ENCODE peak calls at places on chromosomes 2 and 18, in seven cellular contexts. One of them, this sample, is unnamed. For H3K4me1, the result is how much of the 10 kb centered on the place peaks cover.

GRCh38 chr18:3514312-3515216 is 64.6 kb downstream of the TGIF1 start:
- DNase-seq in pancreas: no peak
- DNase-seq in lower lobe of right lung: no peak
- DNase-seq in H9: no peak
- DNase-seq in neural progenitor cell: no peak
- DNase-seq in iPS DF 6.9: no peak
- DNase-seq in adrenal gland: no peak
- DNase-seq in this sample: no peak

GRCh38 chr2:111634050-111634784 is 249.8 kb downstream of the ANAPC1 start:
- DNase-seq in H9: no peak
- DNase-seq in iPS DF 6.9: no peak
- DNase-seq in neural progenitor cell: no peak
- DNase-seq in pancreas: no peak
- DNase-seq in lower lobe of right lung: no peak
- DNase-seq in adrenal gland: no peak
- DNase-seq in this sample: no peak

GRCh38 chr2:108534577-108535379 is 508 bp downstream of the LIMS1 start:
- DNase-seq in H9: peak
- DNase-seq in lower lobe of right lung: peak
- DNase-seq in adrenal gland: peak
- DNase-seq in neural progenitor cell: peak
- DNase-seq in pancreas: peak
- DNase-seq in iPS DF 6.9: no peak
- DNase-seq in this sample: peak

GRCh38 chr2:230947235-230947576 is 22.2 kb upstream of the GPR55 start:
- DNase-seq in adrenal gland: no peak
- DNase-seq in pancreas: no peak
- DNase-seq in H9: no peak
- DNase-seq in iPS DF 6.9: no peak
- DNase-seq in lower lobe of right lung: no peak
- DNase-seq in neural progenitor cell: no peak
- DNase-seq in this sample: no peak

GRCh38 chr2:144382848-144383247 is 137.1 kb downstream of the ZEB2 start:
- DNase-seq in neural progenitor cell: no peak
- DNase-seq in iPS DF 6.9: no peak
- DNase-seq in pancreas: no peak
- DNase-seq in adrenal gland: no peak
- DNase-seq in H9: no peak
- DNase-seq in lower lobe of right lung: no peak
- DNase-seq in this sample: no peak

GRCh38 chr2:215594766-215595165 is 158.9 kb upstream of the FN1 start:
- DNase-seq in neural progenitor cell: no peak
- DNase-seq in H9: no peak
- DNase-seq in iPS DF 6.9: no peak
- DNase-seq in pancreas: no peak
- DNase-seq in adrenal gland: no peak
- DNase-seq in lower lobe of right lung: no peak
- DNase-seq in this sample: no peak

GRCh38 chr18:56112013-56112749 is 524.2 kb upstream of the TCF4 start:
- DNase-seq in adrenal gland: no peak
- DNase-seq in pancreas: no peak
- DNase-seq in neural progenitor cell: no peak
- DNase-seq in iPS DF 6.9: no peak
- DNase-seq in H9: no peak
- DNase-seq in lower lobe of right lung: no peak
- DNase-seq in this sample: no peak

GRCh38 chr2:196337618-196337953 is 166.2 kb upstream of the STK17B start:
- DNase-seq in H9: no peak
- DNase-seq in lower lobe of right lung: no peak
- DNase-seq in adrenal gland: no peak
- DNase-seq in iPS DF 6.9: peak
- DNase-seq in pancreas: no peak
- DNase-seq in neural progenitor cell: peak
- DNase-seq in this sample: no peak

GRCh38 chr18:12236934-12237832 is 17.0 kb upstream of the CIDEA start:
- DNase-seq in adrenal gland: peak
- DNase-seq in lower lobe of right lung: peak
- DNase-seq in H9: peak
- DNase-seq in iPS DF 6.9: no peak
- DNase-seq in neural progenitor cell: peak
- DNase-seq in pancreas: peak
- DNase-seq in this sample: peak

GRCh38 chr2:58057890-58058590 is 11.4 kb downstream of the VRK2 start:
- DNase-seq in neural progenitor cell: no peak
- DNase-seq in iPS DF 6.9: no peak
- DNase-seq in pancreas: no peak
- DNase-seq in adrenal gland: no peak
- DNase-seq in H9: no peak
- DNase-seq in lower lobe of right lung: no peak
- DNase-seq in this sample: no peak

GRCh38 chr18:26181343-26181826 is 44.9 kb upstream of the TAF4B start:
- DNase-seq in adrenal gland: no peak
- DNase-seq in pancreas: no peak
- DNase-seq in iPS DF 6.9: no peak
- DNase-seq in neural progenitor cell: no peak
- DNase-seq in lower lobe of right lung: no peak
- DNase-seq in H9: no peak
- DNase-seq in this sample: no peak

GRCh38 chr18:67265464-67266245 is 250.9 kb downstream of the DSEL start:
- DNase-seq in adrenal gland: no peak
- DNase-seq in pancreas: no peak
- DNase-seq in H9: no peak
- DNase-seq in neural progenitor cell: no peak
- DNase-seq in iPS DF 6.9: no peak
- DNase-seq in lower lobe of right lung: no peak
- DNase-seq in this sample: no peak

GRCh38 chr2:76008001-76008702 is 297.4 kb upstream of the GCFC2 start:
- DNase-seq in adrenal gland: no peak
- DNase-seq in lower lobe of right lung: peak
- DNase-seq in iPS DF 6.9: no peak
- DNase-seq in neural progenitor cell: peak
- DNase-seq in pancreas: no peak
- DNase-seq in H9: peak
- DNase-seq in this sample: no peak

GRCh38 chr18:48797841-48798255 is 152.9 kb downstream of the SMAD7 start:
- DNase-seq in lower lobe of right lung: peak
- DNase-seq in H9: no peak
- DNase-seq in neural progenitor cell: no peak
- DNase-seq in iPS DF 6.9: no peak
- DNase-seq in adrenal gland: peak
- DNase-seq in pancreas: no peak
- DNase-seq in this sample: no peak

GRCh38 chr2:24628746-24629145 is 137.7 kb downstream of the NCOA1 start:
- DNase-seq in pancreas: no peak
- DNase-seq in adrenal gland: no peak
- DNase-seq in iPS DF 6.9: no peak
- DNase-seq in H9: no peak
- DNase-seq in neural progenitor cell: no peak
- DNase-seq in lower lobe of right lung: no peak
- DNase-seq in this sample: no peak

GRCh38 chr2:24635181-24635580 is 144.1 kb downstream of the NCOA1 start:
- DNase-seq in lower lobe of right lung: no peak
- DNase-seq in neural progenitor cell: no peak
- DNase-seq in adrenal gland: no peak
- DNase-seq in H9: no peak
- DNase-seq in pancreas: no peak
- DNase-seq in iPS DF 6.9: no peak
- DNase-seq in this sample: no peak

GRCh38 chr2:24632175-24632574 is 141.1 kb downstream of the NCOA1 start:
- DNase-seq in lower lobe of right lung: no peak
- DNase-seq in pancreas: no peak
- DNase-seq in iPS DF 6.9: no peak
- DNase-seq in H9: no peak
- DNase-seq in neural progenitor cell: no peak
- DNase-seq in adrenal gland: no peak
- DNase-seq in this sample: no peak
- H3K4me1 ChIP-seq in lower lobe of right lung: under half
- H3K4me1 ChIP-seq in pancreas: under half
- H3K4me1 ChIP-seq in iPS DF 6.9: under half
- H3K4me1 ChIP-seq in H9: under half
- H3K4me1 ChIP-seq in neural progenitor cell: under half
- H3K4me1 ChIP-seq in adrenal gland: under half
- H3K4me1 ChIP-seq in this sample: under half

DNA sequence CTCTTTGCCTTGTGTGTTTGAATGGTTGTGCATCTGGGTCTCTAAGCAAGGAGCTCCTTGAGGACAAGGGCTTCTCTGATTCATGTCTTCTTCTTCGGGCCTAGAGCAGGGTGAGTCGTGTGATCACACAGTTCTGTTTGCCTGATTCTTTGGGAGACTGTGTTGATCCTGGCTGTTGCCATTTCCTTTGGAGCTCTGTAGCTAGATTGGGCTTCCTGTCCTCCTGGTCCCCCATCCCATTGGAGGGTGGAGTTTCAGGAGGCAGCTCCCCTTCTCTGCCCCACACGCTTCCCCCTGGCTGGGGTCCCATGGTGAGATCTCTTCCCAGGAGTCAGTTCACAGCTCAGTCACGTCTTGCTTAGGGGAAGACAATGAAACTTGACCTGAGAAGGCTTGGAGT is 92.8 kb downstream of the TRIB2 start:
- DNase-seq in lower lobe of right lung: no peak
- DNase-seq in adrenal gland: peak
- DNase-seq in neural progenitor cell: no peak
- DNase-seq in iPS DF 6.9: no peak
- DNase-seq in pancreas: no peak
- DNase-seq in H9: no peak
- DNase-seq in this sample: no peak
- H3K27ac ChIP-seq in lower lobe of right lung: peak
- H3K27ac ChIP-seq in adrenal gland: peak
- H3K27ac ChIP-seq in neural progenitor cell: no peak
- H3K27ac ChIP-seq in iPS DF 6.9: no peak
- H3K27ac ChIP-seq in pancreas: no peak
- H3K27ac ChIP-seq in H9: no peak
- H3K27ac ChIP-seq in this sample: no peak

GRCh38 chr2:25334482-25334881 is 7.2 kb downstream of the DNMT3A start:
- DNase-seq in H9: no peak
- DNase-seq in adrenal gland: no peak
- DNase-seq in pancreas: no peak
- DNase-seq in iPS DF 6.9: no peak
- DNase-seq in lower lobe of right lung: no peak
- DNase-seq in neural progenitor cell: no peak
- DNase-seq in this sample: no peak
- H3K4me1 ChIP-seq in H9: under half
- H3K4me1 ChIP-seq in adrenal gland: under half
- H3K4me1 ChIP-seq in pancreas: under half
- H3K4me1 ChIP-seq in iPS DF 6.9: under half
- H3K4me1 ChIP-seq in lower lobe of right lung: under half
- H3K4me1 ChIP-seq in neural progenitor cell: under half
- H3K4me1 ChIP-seq in this sample: under half

DNA sequence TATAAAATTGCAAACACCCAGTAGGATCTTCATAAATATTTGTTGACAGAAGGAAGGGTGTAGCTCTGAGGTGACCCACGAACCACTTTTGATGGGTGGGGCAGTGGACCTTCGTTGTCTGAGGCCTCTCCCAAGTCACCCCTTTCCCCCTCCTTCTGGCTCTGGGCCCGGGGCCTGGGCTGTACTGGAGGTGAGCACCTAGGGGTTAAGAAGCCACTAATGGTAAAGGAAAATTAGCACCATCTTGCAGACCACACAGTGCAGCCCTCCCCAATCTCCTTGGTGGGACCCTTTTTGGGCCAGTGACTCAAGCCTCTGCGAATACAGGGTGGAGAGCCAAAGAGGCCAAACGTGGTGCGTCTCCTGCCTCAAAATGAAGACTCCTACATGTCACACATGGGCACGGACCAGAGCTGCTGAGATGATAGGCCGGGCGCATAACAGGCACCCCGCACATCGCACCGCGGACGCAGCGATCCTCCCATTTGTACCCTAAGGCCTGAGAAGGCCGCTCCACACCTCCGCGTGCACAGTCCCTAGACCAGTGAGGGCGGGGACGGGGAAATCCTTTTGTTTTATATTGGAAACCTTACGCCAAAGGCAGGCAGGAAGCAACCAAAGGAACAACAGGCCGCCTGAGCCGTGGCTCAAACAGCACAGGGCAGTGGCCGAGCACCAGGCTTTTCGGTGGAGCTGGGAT is 31.9 kb upstream of the ATP6V1B1 start:
- DNase-seq in pancreas: no peak
- DNase-seq in iPS DF 6.9: no peak
- DNase-seq in lower lobe of right lung: no peak
- DNase-seq in H9: peak
- DNase-seq in neural progenitor cell: peak
- DNase-seq in adrenal gland: no peak
- DNase-seq in this sample: no peak
- H3K27ac ChIP-seq in pancreas: no peak
- H3K27ac ChIP-seq in iPS DF 6.9: no peak
- H3K27ac ChIP-seq in lower lobe of right lung: no peak
- H3K27ac ChIP-seq in H9: no peak
- H3K27ac ChIP-seq in neural progenitor cell: no peak
- H3K27ac ChIP-seq in adrenal gland: no peak
- H3K27ac ChIP-seq in this sample: no peak